ENCODE peak calls at places on chromosomes 5 and 9, in four cellular contexts. C, W, O and V are unnamed samples. For H3K36me3 and H3K4me1, the result is how much of the 10 kb centered on the place peaks cover.

GRCh38 chr5:135392256-135392655 is 6.8 kb downstream of the MACROH2A1 start:
- DNase-seq in C (no peak), W (no peak), O (no peak), V (no peak)

GRCh38 chr9:114499528-114499927 is 5.7 kb downstream of the WHRN start:
- DNase-seq in W (no peak), C (no peak), O (no peak), V (no peak)

GRCh38 chr5:15798006-15798405 is 298.0 kb downstream of the FBXL7 start:
- DNase-seq in W (no peak), C (no peak), O (no peak), V (no peak)

GRCh38 chr9:28134577-28134976 is 561.3 kb upstream of the C9orf72 start:
- DNase-seq in C (no peak), W (no peak), O (no peak), V (no peak)

GRCh38 chr5:65263291-65263690 is 218.4 kb downstream of the ADAMTS6 start:
- DNase-seq in W (no peak), C (no peak), O (no peak), V (no peak)

GRCh38 chr5:97062046-97062445 is 80.4 kb downstream of the LIX1 start:
- DNase-seq in C (no peak), O (no peak), W (peak), V (no peak)

GRCh38 chr5:78903936-78904335 is 81.2 kb downstream of the ARSB start:
- DNase-seq in W (no peak), C (no peak), O (no peak), V (no peak)

GRCh38 chr5:113776832-113777525 is 263.5 kb downstream of the YTHDC2 start:
- DNase-seq in O (no peak), C (no peak), W (no peak), V (no peak)

GRCh38 chr5:38645508-38645907 is 89.1 kb upstream of the LIFR start:
- DNase-seq in C (no peak), W (no peak), O (no peak), V (no peak)

GRCh38 chr9:127979333-127980055 is 1.3 kb downstream of the EEIG1 start:
- DNase-seq in W (peak), C (no peak), O (no peak), V (no peak)

GRCh38 chr9:90770339-90770738 is 31.3 kb upstream of the SYK start:
- DNase-seq in O (no peak), W (no peak), C (no peak), V (no peak)

GRCh38 chr5:113034182-113034773 is 57.7 kb downstream of the DCP2 start:
- DNase-seq in W (peak), O (no peak), C (no peak), V (no peak)

GRCh38 chr5:3190433-3190832 is 405.2 kb upstream of the IRX1 start:
- DNase-seq in C (no peak), W (no peak), O (no peak), V (no peak)

GRCh38 chr5:111514087-111514486 is 1.8 kb upstream of the STARD4 start:
- DNase-seq in W (no peak), O (no peak), C (no peak), V (no peak)

GRCh38 chr5:103425686-103426454 is 136.7 kb downstream of the NUDT12 start:
- DNase-seq in O (no peak), W (no peak), C (no peak), V (no peak)

GRCh38 chr9:112784020-112784788 is 33.6 kb downstream of the SNX30 start:
- DNase-seq in O (no peak), W (peak), C (no peak), V (no peak)

GRCh38 chr5:135944967-135945560 is 9.7 kb downstream of the LECT2 start:
- DNase-seq in C (no peak), W (peak), O (peak), V (no peak)

GRCh38 chr5:124735169-124735858 is 11.1 kb downstream of the ZNF608 start:
- DNase-seq in W (peak), O (peak), C (no peak), V (no peak)

GRCh38 chr9:108182950-108183381 is 672.8 kb downstream of the ACTL7B start:
- DNase-seq in C (no peak), O (no peak), W (no peak), V (no peak)

GRCh38 chr9:1044643-1045042 is 5.5 kb upstream of the DMRT2 start:
- DNase-seq in O (no peak), W (peak), C (no peak), V (no peak)

GRCh38 chr5:59038169-59039002 is 455.5 kb downstream of the RAB3C start:
- DNase-seq in W (peak), O (peak), C (peak), V (no peak)

GRCh38 chr5:17748196-17748595 is 113.9 kb downstream of the TAF11L14 start:
- DNase-seq in W (no peak), C (no peak), O (no peak), V (no peak)

GRCh38 chr5:10338996-10339903 is 14.2 kb upstream of the MARCHF6 start:
- DNase-seq in W (peak), C (no peak), O (no peak), V (no peak)

GRCh38 chr5:140550147-140551079 is 3.0 kb downstream of the EIF4EBP3 start:
- DNase-seq in C (no peak), O (no peak), W (no peak), V (no peak)

GRCh38 chr9:26264709-26265601 is 586.7 kb upstream of the TUSC1 start:
- DNase-seq in C (no peak), W (no peak), O (no peak), V (no peak)

GRCh38 chr9:11933926-11934325 is 759.3 kb upstream of the TYRP1 start:
- DNase-seq in O (no peak), C (no peak), W (no peak), V (no peak)

GRCh38 chr5:36414869-36415282 is 113.2 kb upstream of the RANBP3L start:
- DNase-seq in O (no peak), W (peak), C (no peak), V (no peak)

GRCh38 chr5:113463032-113463431 is 25.2 kb downstream of the MCC start:
- DNase-seq in W (no peak), C (no peak), O (no peak), V (no peak)

GRCh38 chr9:36855443-36856315 is 178.4 kb downstream of the PAX5 start:
- DNase-seq in C (no peak), O (no peak), W (peak), V (no peak)

GRCh38 chr9:15135167-15135792 is 171.7 kb downstream of the TTC39B start:
- DNase-seq in O (peak), W (peak), C (peak), V (no peak)

GRCh38 chr5:123412206-123412605 is 11.0 kb downstream of the CEP120 start:
- DNase-seq in C (no peak), W (no peak), O (no peak), V (no peak)

GRCh38 chr9:70389642-70390266 is 24.7 kb downstream of the KLF9 start:
- DNase-seq in C (no peak), W (no peak), O (no peak), V (no peak)

GRCh38 chr9:4386819-4387218 is 87.0 kb upstream of the GLIS3 start:
- DNase-seq in W (peak), O (no peak), C (no peak), V (no peak)

GRCh38 chr5:167770461-167770860 is 521.0 kb upstream of the WWC1 start:
- DNase-seq in C (no peak), O (no peak), W (no peak), V (no peak)

GRCh38 chr9:114289571-114290481 is 33.1 kb upstream of the ORM1 start:
- DNase-seq in W (no peak), O (no peak), C (no peak), V (no peak)

GRCh38 chr9:105264380-105264779 is 19.9 kb downstream of the SLC44A1 start:
- DNase-seq in O (no peak), C (no peak), W (no peak), V (no peak)

GRCh38 chr9:136225366-136225747 is 20.3 kb downstream of the QSOX2 start:
- DNase-seq in C (no peak), W (no peak), O (no peak), V (no peak)

GRCh38 chr5:138874241-138874640 is 894 bp downstream of the LRRTM2 start:
- DNase-seq in W (no peak), O (no peak), C (no peak), V (no peak)

GRCh38 chr5:138654281-138654867 is 79.2 kb upstream of the HSPA9 start:
- DNase-seq in W (no peak), O (no peak), C (peak), V (peak)

GRCh38 chr9:134474656-134475050 is 148.4 kb downstream of the RXRA start:
- DNase-seq in W (no peak), C (no peak), O (no peak), V (no peak)

GRCh38 chr9:134475051-134475790 is 149.0 kb downstream of the RXRA start:
- DNase-seq in C (peak), W (no peak), O (no peak), V (no peak)

GRCh38 chr9:134473353-134474057 is 147.2 kb downstream of the RXRA start:
- DNase-seq in O (no peak), C (no peak), W (no peak), V (no peak)

GRCh38 chr9:134472256-134472655 is 146.0 kb downstream of the RXRA start:
- DNase-seq in C (no peak), W (no peak), O (no peak), V (no peak)

GRCh38 chr9:134474058-134474370 is 147.8 kb downstream of the RXRA start:
- DNase-seq in C (no peak), W (no peak), O (no peak), V (no peak)
- H3K4me3 ChIP-seq in C (no peak), W (no peak), O (no peak), V (no peak)

GRCh38 chr9:74979844-74980243 is 27.1 kb upstream of the C9orf40 start:
- DNase-seq in O (no peak), W (no peak), C (no peak), V (no peak)
- H3K36me3 ChIP-seq in O (under half), W (under half), C (under half), V (under half)

GRCh38 chr5:143004361-143004802 is 234.2 kb downstream of the ARHGAP26 start:
- DNase-seq in C (no peak), O (no peak), W (no peak), V (no peak)

GRCh38 chr5:143006511-143006910 is 236.3 kb downstream of the ARHGAP26 start:
- DNase-seq in O (no peak), C (no peak), W (no peak), V (no peak)

GRCh38 chr5:143001764-143002351 is 231.7 kb downstream of the ARHGAP26 start:
- DNase-seq in W (peak), C (no peak), O (no peak), V (peak)

GRCh38 chr5:143002459-143003327 is 232.5 kb downstream of the ARHGAP26 start:
- DNase-seq in O (no peak), C (peak), W (peak), V (peak)

GRCh38 chr5:143003328-143003636 is 233.1 kb downstream of the ARHGAP26 start:
- DNase-seq in W (no peak), O (no peak), C (no peak), V (no peak)
- H3K4me1 ChIP-seq in W (under half), O (under half), C (under half), V (under half)

GRCh38 chr9:34508463-34508862 is 14.3 kb downstream of the ENHO start:
- DNase-seq in O (peak), W (no peak), C (no peak), V (no peak)
- H3K4me3 ChIP-seq in O (no peak), W (no peak), C (no peak), V (no peak)

GRCh38 chr5:173153842-173154241 is 9.5 kb downstream of the BNIP1 start:
- DNase-seq in C (no peak), W (no peak), O (no peak), V (no peak)
- H3K36me3 ChIP-seq in C (under half), W (under half), O (under half), V (under half)

GRCh38 chr5:67875637-67876036 is 339.9 kb upstream of the PIK3R1 start:
- DNase-seq in O (no peak), C (no peak), W (no peak), V (no peak)
- H3K4me1 ChIP-seq in O (under half), C (under half), W (under half), V (under half)